ENCODE peak calls at places on chromosomes 4 and X, in five cellular contexts. V, I, Q, U and G are unnamed samples.
A peak's percentile ranks its signal among the peaks of the same experiment; 100 is the strongest.

GRCh38 chrX:26778320-26778888 is 562.4 kb downstream of the MAGEB5 start:
- DNase-seq in Q (peak; percentile 0), U (no peak), I (no peak), V (no peak), G (no peak)

GRCh38 chr4:173489514-173489913 is 40.5 kb downstream of the HAND2 start:
- DNase-seq in U (peak; percentile 86), Q (no peak), I (no peak), V (peak; percentile 59), G (no peak)

GRCh38 chr4:149072359-149072758 is 630.1 kb upstream of the NR3C2 start:
- DNase-seq in Q (no peak), I (no peak), V (no peak), U (no peak), G (no peak)

GRCh38 chr4:1243451-1244080 is 5.4 kb downstream of the CTBP1 start:
- DNase-seq in I (peak; percentile 15), Q (no peak), V (no peak), U (no peak), G (no peak)

GRCh38 chrX:86263526-86263925 is 115.3 kb downstream of the DACH2 start:
- DNase-seq in Q (peak; percentile 2), V (no peak), I (no peak), U (no peak), G (no peak)

GRCh38 chr4:137955615-137956014 is 286.5 kb downstream of the SLC7A11 start:
- DNase-seq in Q (no peak), V (no peak), U (no peak), I (no peak), G (no peak)

GRCh38 chr4:168337550-168337940 is 19.0 kb upstream of the DDX60 start:
- DNase-seq in V (no peak), I (no peak), Q (no peak), U (peak; percentile 39), G (no peak)

GRCh38 chr4:152805818-152806217 is 26.1 kb downstream of the ARFIP1 start:
- DNase-seq in Q (no peak), V (no peak), U (no peak), I (no peak), G (no peak)

GRCh38 chrX:110286126-110286525 is 31.8 kb downstream of the AMMECR1 start:
- DNase-seq in U (peak; percentile 89), V (peak; percentile 89), Q (no peak), I (no peak), G (no peak)

GRCh38 chr4:75555294-75556164 is at the start of gene ODAPH:
- DNase-seq in V (peak; percentile 48), Q (no peak), U (peak; percentile 58), I (no peak), G (no peak)

GRCh38 chr4:56768301-56768700 is 53.2 kb downstream of the SPINK2 start:
- DNase-seq in Q (no peak), I (no peak), U (no peak), V (no peak), G (no peak)

GRCh38 chrX:123185714-123186113 is 1.6 kb downstream of the GRIA3 start:
- DNase-seq in U (no peak), V (peak; percentile 56), I (no peak), Q (no peak), G (no peak)

GRCh38 chr4:37793562-37793961 is 32.9 kb upstream of the PGM2 start:
- DNase-seq in Q (no peak), V (peak; percentile 51), U (peak; percentile 7), I (no peak), G (no peak)

GRCh38 chr4:26736621-26737020 is 124.0 kb upstream of the STIM2 start:
- DNase-seq in I (no peak), U (peak; percentile 77), Q (no peak), V (peak; percentile 43), G (no peak)

GRCh38 chr4:26732356-26732755 is 128.3 kb upstream of the STIM2 start:
- DNase-seq in Q (no peak), V (no peak), U (no peak), I (no peak), G (no peak)

GRCh38 chr4:26741491-26741871 is 119.2 kb upstream of the STIM2 start:
- DNase-seq in Q (peak; percentile 58), I (no peak), V (peak; percentile 5), U (no peak), G (no peak)

GRCh38 chr4:26737385-26737784 is 123.3 kb upstream of the STIM2 start:
- DNase-seq in I (no peak), Q (no peak), U (peak; percentile 77), V (no peak), G (no peak)
- H3K27ac ChIP-seq in I (no peak overlapping the region), Q (no peak overlapping the region), U (no peak overlapping the region), V (no peak overlapping the region), G (no peak overlapping the region)

GRCh38 chr4:26780524-26780923 is 80.1 kb upstream of the STIM2 start:
- DNase-seq in U (peak; percentile 48), V (peak; percentile 53), I (no peak), Q (no peak), G (no peak)
- H3K27ac ChIP-seq in U (no peak overlapping the region), V (no peak overlapping the region), I (no peak overlapping the region), Q (no peak overlapping the region), G (no peak overlapping the region)

DNA sequence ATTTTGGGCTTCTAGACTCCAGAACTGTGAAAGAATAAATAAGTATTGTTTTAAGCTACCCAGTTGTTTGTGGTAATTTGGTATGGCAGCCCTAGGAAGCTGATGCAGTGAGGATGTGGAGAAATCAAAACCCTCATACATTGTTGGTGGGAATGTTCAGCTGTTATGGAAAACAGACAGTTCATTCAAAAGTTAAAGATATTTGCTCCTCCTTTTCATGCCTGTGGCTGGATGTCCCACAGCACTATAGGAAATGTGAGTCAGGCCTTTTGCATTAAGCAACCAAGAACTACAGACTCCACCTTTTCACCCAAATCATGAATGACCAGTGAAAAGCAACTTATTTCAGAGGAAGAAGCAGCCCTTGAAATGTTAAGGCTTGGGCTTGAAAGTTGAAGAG is 6.7 kb downstream of the BBS12 start:
- DNase-seq in U (peak; percentile 88), V (peak; percentile 91), I (no peak), Q (no peak), G (no peak)
- H3K27ac ChIP-seq in U (peak overlapping the region; percentile 34), V (peak overlapping the region; percentile 85), I (no peak overlapping the region), Q (no peak overlapping the region), G (no peak overlapping the region)

GRCh38 chrX:33906971-33907370 is 225.1 kb downstream of the FAM47A start:
- DNase-seq in I (no peak), U (no peak), V (no peak), Q (no peak), G (no peak)
- H3K27ac ChIP-seq in I (no peak overlapping the region), U (no peak overlapping the region), V (no peak overlapping the region), Q (no peak overlapping the region), G (no peak overlapping the region)

DNA sequence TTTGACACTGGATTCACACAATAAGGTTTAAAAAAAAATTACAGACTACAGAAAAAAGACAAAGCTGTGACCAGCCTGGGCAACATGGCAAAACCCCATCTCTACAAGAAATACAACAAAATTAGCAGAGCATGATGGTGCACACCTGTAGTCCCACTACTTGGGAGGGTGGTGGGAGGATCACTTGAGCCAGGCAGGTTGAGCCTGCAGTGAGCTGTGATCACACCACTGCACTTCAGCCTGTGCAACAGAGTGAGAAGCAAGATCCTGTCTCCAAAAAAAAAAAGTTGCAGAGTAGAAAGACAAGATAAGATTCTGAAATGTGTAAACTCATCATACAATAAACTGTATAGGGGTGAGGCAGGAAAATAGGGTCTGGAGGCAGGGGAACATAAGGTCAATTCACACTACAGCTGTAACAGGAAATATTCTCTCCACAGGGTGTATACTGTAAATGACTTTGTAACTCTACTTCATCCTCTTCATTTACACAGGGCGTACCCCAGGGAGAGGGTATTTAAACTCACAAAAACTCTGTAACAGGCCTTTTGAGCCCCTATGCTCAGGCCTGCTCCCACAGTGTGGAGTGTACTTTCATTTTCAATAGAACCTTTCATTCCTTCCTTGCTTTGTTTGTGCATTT is 112.6 kb upstream of the MAPK10 start:
- DNase-seq in I (no peak), V (no peak), U (no peak), Q (no peak), G (no peak)
- H3K27ac ChIP-seq in I (peak overlapping the region; percentile 34), V (no peak overlapping the region), U (no peak overlapping the region), Q (peak overlapping the region; percentile 39), G (no peak overlapping the region)

GRCh38 chr4:94763005-94763404 is 5.2 kb downstream of the BMPR1B start:
- DNase-seq in U (no peak), I (no peak), Q (no peak), V (no peak), G (no peak)
- H3K27ac ChIP-seq in U (no peak overlapping the region), I (no peak overlapping the region), Q (no peak overlapping the region), V (no peak overlapping the region), G (no peak overlapping the region)

DNA sequence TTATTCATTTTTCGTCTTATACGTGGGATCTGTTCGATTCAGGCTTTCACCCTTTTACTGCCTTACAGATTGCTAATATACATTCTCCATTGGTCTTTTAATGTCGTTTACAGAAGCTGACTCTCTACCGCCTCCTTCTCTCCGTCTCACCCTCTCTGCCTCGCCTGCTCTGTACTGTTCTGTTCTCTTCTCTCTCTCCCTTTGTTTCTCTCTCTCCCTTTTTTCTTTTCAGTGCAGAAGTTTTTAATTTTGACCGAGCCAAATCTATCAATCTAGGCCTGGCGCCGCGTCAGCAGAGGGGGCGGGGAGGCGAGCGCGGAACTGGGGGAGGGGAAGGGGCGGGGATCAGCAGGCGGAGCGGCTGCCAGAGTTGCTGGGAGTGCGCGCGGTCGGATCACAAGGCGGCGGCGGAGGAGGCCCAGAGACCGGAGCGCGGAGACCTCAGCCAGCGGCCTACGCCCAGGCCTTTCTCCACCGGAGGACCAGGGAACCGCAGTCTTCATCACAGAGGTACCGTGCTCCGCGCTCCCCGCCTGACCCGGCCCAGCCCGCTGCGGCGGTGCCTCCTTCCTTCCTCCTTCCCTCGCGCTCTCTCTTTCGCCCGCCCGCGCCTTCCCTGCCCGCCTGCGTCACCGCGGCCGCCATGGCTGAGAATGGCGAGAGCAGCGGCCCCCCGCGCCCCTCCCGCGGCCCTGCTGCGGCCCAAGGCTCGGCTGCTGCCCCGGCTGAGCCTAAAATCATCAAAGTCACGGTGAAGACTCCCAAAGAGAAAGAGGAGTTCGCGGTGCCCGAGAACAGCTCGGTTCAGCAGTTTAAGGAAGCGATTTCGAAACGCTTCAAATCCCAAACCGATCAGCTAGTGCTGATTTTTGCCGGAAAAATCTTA is at the start of gene UBQLN2:
- DNase-seq in Q (peak; percentile 39), U (peak; percentile 70), I (peak; percentile 78), V (peak; percentile 85), G (peak; percentile 75)
- H3K27ac ChIP-seq in Q (peak within 1 kb of the TSS; percentile 82), U (peak within 1 kb of the TSS; percentile 99), I (peak within 1 kb of the TSS; percentile 96), V (peak within 1 kb of the TSS; percentile 99), G (peak within 1 kb of the TSS; percentile 89)